ENCODE peak calls at places on chromosome 10, in five cellular contexts. V, H, S, P and X are unnamed samples.

GRCh38 chr10:122033224-122033926 is 44.4 kb downstream of the TACC2 start:
- DNase-seq in V (no peak), H (peak), S (no peak), P (peak), X (no peak)

GRCh38 chr10:124161212-124162000 is 68.0 kb upstream of the CHST15 start:
- DNase-seq in V (no peak), H (no peak), S (no peak), P (no peak), X (no peak)

GRCh38 chr10:117005454-117006055 is 568 bp upstream of the SHTN1 start:
- DNase-seq in V (peak), H (peak), S (peak), P (no peak), X (no peak)

GRCh38 chr10:71061472-71061871 is 150.9 kb upstream of the UNC5B start:
- DNase-seq in V (no peak), H (no peak), S (no peak), P (no peak), X (no peak)

GRCh38 chr10:33618196-33618595 is 283.7 kb upstream of the NRP1 start:
- DNase-seq in V (no peak), H (no peak), S (no peak), P (no peak), X (no peak)

GRCh38 chr10:48599830-48600134 is 5.1 kb downstream of the ARHGAP22 start:
- DNase-seq in V (no peak), H (no peak), S (peak), P (no peak), X (no peak)

GRCh38 chr10:1632141-1632540 is 105.2 kb downstream of the ADARB2 start:
- DNase-seq in V (no peak), H (no peak), S (no peak), P (no peak), X (no peak)

GRCh38 chr10:12348870-12349627 is at the start of gene CAMK1D:
- DNase-seq in V (peak), H (peak), S (peak), P (peak), X (no peak)

GRCh38 chr10:29105516-29106215 is 183.2 kb upstream of the LYZL1 start:
- DNase-seq in V (no peak), H (no peak), S (no peak), P (no peak), X (no peak)

GRCh38 chr10:30583778-30584415 is 45.7 kb downstream of the LYZL2 start:
- DNase-seq in V (peak), H (peak), S (no peak), P (no peak), X (no peak)

GRCh38 chr10:98062424-98062823 is 32.0 kb upstream of the CRTAC1 start:
- DNase-seq in V (no peak), H (no peak), S (no peak), P (no peak), X (no peak)

GRCh38 chr10:21336476-21337170 is 188.9 kb downstream of the SKIDA1 start:
- DNase-seq in V (no peak), H (no peak), S (peak), P (no peak), X (no peak)